ENCODE peak calls at places on chromosomes 6 and 20, in six cellular contexts. U is mammary epithelial cell, B is gastrocnemius medialis, Q is GM12865, Y is astrocyte of the spinal cord, K is brain microvascular endothelial cell. V is an unnamed sample.

GRCh38 chr20:60765821-60766403 is 486.1 kb upstream of the CDH4 start:
- DNase-seq in U (no peak), B (no peak), Q (no peak), Y (no peak), K (no peak), V (no peak)

GRCh38 chr6:120031837-120032236 is 682.3 kb upstream of the MAN1A1 start:
- DNase-seq in U (no peak), B (no peak), Q (no peak), Y (no peak), K (no peak), V (no peak)

GRCh38 chr6:77883849-77884248 is 231.0 kb downstream of the MEI4 start:
- DNase-seq in U (no peak), B (no peak), Q (no peak), Y (peak; percentile 25), K (no peak), V (no peak)

GRCh38 chr6:33570806-33571636 is 9.1 kb downstream of the BAK1 start:
- DNase-seq in U (peak; percentile 59), B (peak; percentile 73), Q (peak; percentile 98), Y (peak; percentile 66), K (peak; percentile 62), V (no peak)

GRCh38 chr6:157746897-157747296 is 76.1 kb upstream of the SNX9 start:
- DNase-seq in U (no peak), B (no peak), Q (no peak), Y (no peak), K (no peak), V (no peak)

GRCh38 chr6:70133246-70133645 is 169.6 kb downstream of the COL9A1 start:
- DNase-seq in U (no peak), B (no peak), Q (peak; percentile 22), Y (no peak), K (no peak), V (no peak)

GRCh38 chr6:15642276-15642675 is 20.6 kb downstream of the DTNBP1 start:
- DNase-seq in U (no peak), B (no peak), Q (peak; percentile 32), Y (no peak), K (no peak), V (no peak)

GRCh38 chr6:130717657-130718056 is 109.5 kb upstream of the SMLR1 start:
- DNase-seq in U (no peak), B (no peak), Q (no peak), Y (peak; percentile 23), K (no peak), V (no peak)

GRCh38 chr6:50030777-50031562 is 9.2 kb upstream of the DEFB110 start:
- DNase-seq in U (peak; percentile 6), B (no peak), Q (peak; percentile 42), Y (no peak), K (no peak), V (no peak)
- TF ChIP-seq CTCF in U (peak; percentile 19), B (no peak), Q (peak; percentile 44), Y (peak; percentile 22), K (no peak), V (peak; percentile 17)

GRCh38 chr20:41316009-41316408 is 1.5 kb downstream of the ZHX3 start:
- DNase-seq in U (no peak), B (no peak), Q (no peak), Y (no peak), K (no peak), V (no peak)
- H3K4me3 ChIP-seq in U (no peak overlapping the region), B (peak overlapping the region; percentile 78), Q (no peak overlapping the region), Y (peak overlapping the region; percentile 84), K (peak overlapping the region; percentile 72), V (peak overlapping the region; percentile 72)

DNA sequence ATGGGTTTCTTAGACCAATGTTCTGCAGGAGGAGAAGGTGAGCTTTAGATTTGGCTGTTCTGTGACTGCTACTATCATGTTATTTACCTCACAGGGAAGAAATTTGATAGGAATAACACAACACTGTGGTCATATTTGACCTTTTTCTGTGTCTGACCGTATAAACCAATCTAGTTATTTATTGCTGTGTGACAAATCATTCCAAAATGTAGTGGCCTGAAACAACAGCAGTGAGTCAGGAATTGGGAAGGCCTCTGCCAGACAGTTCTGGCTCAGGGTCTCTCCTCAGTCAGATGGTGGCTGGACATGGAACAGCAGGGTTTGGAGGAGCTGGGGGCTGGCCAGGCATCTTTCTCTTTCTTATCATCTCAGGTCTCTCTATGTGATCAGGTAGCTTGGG is 33.0 kb downstream of the RIPOR2 start:
- DNase-seq in U (peak; percentile 41), B (peak; percentile 61), Q (no peak), Y (peak; percentile 64), K (peak; percentile 87), V (peak; percentile 76)
- TF ChIP-seq CTCF in U (no peak), B (no peak), Q (no peak), Y (no peak), K (peak; percentile 41), V (peak; percentile 21)

GRCh38 chr20:46308258-46309157 is at the start of gene CDH22:
- DNase-seq in U (no peak), B (no peak), Q (peak; percentile 13), Y (no peak), K (no peak), V (no peak)
- H3K4me3 ChIP-seq in U (peak within 1 kb of the TSS; percentile 13), B (peak within 1 kb of the TSS; percentile 43), Q (peak within 1 kb of the TSS; percentile 17), Y (no peak within 1 kb of the TSS), K (peak within 1 kb of the TSS; percentile 22), V (peak within 1 kb of the TSS; percentile 31)

DNA sequence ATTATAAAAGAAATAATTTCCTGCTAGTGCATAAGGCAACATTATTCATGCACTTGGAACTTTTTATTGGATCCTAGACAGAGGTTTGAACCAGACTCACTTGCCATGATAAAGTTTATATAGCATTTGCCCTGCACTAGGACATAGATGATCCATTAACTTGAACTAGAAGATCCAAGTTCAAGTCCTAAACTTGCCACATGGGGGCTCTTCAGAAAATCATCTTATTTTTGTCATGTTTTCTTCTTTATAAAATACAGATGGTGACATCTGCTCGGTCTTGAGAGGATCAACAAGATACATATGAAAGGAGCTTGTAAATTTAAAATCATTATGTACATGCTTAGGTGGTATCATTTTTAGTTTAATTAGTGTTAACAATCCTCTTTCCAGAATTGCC is 94.5 kb downstream of the SIM1 start:
- DNase-seq in U (no peak), B (no peak), Q (peak; percentile 11), Y (no peak), K (no peak), V (no peak)
- TF ChIP-seq CTCF in U (no peak), B (no peak), Q (no peak), Y (peak; percentile 16), K (peak; percentile 24), V (peak; percentile 16)

DNA sequence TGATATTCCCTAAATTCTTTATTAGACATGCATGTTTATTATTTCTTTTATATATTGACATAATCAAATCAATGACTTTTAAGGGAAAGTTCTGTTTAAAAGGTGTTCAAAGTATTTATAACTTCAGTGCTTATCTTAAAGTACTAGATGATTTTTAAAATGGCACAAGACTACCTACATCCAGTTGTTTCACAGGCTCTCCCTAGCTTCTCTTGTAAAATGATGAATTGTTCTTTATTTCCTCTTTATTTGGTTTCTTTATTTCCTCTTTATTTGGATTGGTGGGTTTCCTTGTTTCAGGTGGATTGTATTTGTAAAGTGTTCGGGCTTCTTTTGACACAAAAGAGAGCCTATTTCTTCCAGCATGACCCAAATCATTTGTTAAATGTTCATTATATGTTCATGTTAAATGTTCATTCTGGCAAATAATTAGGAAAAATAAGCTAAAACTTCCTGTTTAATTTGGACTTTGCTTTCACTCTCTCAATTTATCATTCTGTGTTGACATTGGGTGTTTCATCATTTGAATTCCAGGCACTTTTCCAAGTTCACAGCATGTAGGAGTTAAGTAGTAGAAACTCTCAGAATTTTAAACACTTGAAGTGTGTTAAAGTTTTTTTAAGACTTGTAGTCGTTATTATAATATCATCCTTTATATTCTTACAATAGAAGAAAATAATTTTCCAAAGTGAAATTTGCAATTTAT is 24.6 kb downstream of the MLIP start:
- DNase-seq in U (peak; percentile 6), B (no peak), Q (no peak), Y (peak; percentile 75), K (peak; percentile 53), V (no peak)
- H3K4me3 ChIP-seq in U (no peak overlapping the region), B (no peak overlapping the region), Q (no peak overlapping the region), Y (no peak overlapping the region), K (no peak overlapping the region), V (no peak overlapping the region)

DNA sequence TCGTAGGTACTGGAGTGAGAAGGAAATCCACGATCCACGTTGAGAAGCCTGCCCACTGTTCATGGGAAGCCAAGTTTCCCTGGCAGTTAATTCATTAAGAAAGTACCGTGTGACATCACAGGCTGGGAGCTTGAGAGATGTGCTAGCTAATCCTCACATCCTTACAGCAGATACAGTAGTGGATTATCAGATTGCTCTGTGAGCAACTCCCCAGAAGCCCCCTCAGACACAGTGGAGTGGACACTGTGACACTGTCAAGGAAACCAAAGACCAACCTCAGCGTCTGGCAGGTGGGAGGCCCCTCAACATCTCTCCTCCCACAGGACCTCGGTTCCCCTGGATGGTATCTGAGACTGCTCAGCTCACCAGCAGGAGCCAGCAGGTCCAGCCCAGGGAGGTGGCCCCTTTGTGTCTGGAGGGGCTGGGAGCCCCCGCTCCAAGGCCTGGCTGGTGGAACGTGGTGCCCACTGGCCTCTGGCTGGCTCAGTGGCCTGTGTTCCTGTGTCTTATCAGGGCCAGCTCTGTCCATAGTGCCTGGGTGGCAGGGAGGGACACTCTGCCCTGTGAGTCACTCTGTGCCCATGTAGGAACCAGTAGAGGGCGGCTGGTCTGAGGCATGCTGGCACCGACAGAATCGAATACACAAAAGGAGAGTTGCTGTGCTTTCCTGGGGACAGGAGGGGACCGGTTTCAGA is 7.2 kb downstream of the PYGB start:
- DNase-seq in U (peak; percentile 35), B (peak; percentile 41), Q (no peak), Y (no peak), K (no peak), V (no peak)
- TF ChIP-seq CTCF in U (no peak), B (no peak), Q (no peak), Y (no peak), K (no peak), V (no peak)

GRCh38 chr6:36196049-36196879 is at the start of gene BRPF3:
- DNase-seq in U (peak; percentile 56), B (peak; percentile 58), Q (peak; percentile 81), Y (peak; percentile 70), K (peak; percentile 42), V (no peak)
- H3K4me3 ChIP-seq in U (peak within 1 kb of the TSS; percentile 84), B (peak within 1 kb of the TSS; percentile 81), Q (peak within 1 kb of the TSS; percentile 88), Y (peak within 1 kb of the TSS; percentile 54), K (peak within 1 kb of the TSS; percentile 75), V (peak within 1 kb of the TSS; percentile 68)

GRCh38 chr6:29743025-29743424 is 19.8 kb downstream of the HLA-F start:
- DNase-seq in U (no peak), B (no peak), Q (no peak), Y (no peak), K (no peak), V (no peak)
- TF ChIP-seq CTCF in U (no peak), B (no peak), Q (no peak), Y (no peak), K (no peak), V (no peak)

V was measured in BJ.